ENCODE peak calls at places on chromosomes 1 and 21, in four cellular contexts. Q is body of pancreas, Z is AG04450, L is GM12864. X is an unnamed sample.
A peak's percentile ranks its signal among the peaks of the same experiment; 100 is the strongest.

GRCh38 chr1:231584117-231584516 is 42.5 kb upstream of the DISC1 start:
- DNase-seq in L (no peak), Q (peak; percentile 8), Z (no peak), X (peak; percentile 60)

GRCh38 chr1:226608699-226609505 is 60.3 kb downstream of the STUM start:
- DNase-seq in Z (peak; percentile 15), L (no peak), Q (peak; percentile 76), X (no peak)

GRCh38 chr1:208007319-208007937 is 96.5 kb upstream of the CD34 start:
- DNase-seq in Z (no peak), L (no peak), Q (no peak), X (no peak)

GRCh38 chr21:16072692-16073091 is 342.9 kb downstream of the USP25 start:
- DNase-seq in Z (peak; percentile 68), L (no peak), Q (no peak), X (peak; percentile 67)

GRCh38 chr1:202664083-202664482 is 46.2 kb downstream of the SYT2 start:
- DNase-seq in L (no peak), Z (no peak), Q (no peak), X (no peak)

GRCh38 chr21:36194024-36194423 is 37.4 kb downstream of the DOP1B start:
- DNase-seq in Z (no peak), L (no peak), Q (no peak), X (no peak)

GRCh38 chr1:178870944-178871343 is at the start of gene ANGPTL1:
- DNase-seq in L (no peak), Q (no peak), Z (peak; percentile 39), X (no peak)

GRCh38 chr1:171841050-171841910 is at the start of gene DNM3:
- DNase-seq in Z (peak; percentile 60), L (no peak), Q (peak; percentile 70), X (no peak)

GRCh38 chr1:61580417-61580816 is 144.5 kb downstream of the TM2D1 start:
- DNase-seq in L (no peak), Z (no peak), Q (no peak), X (no peak)

GRCh38 chr1:29569971-29570634 is 333.8 kb downstream of the PTPRU start:
- DNase-seq in Q (peak; percentile 8), Z (peak; percentile 94), L (no peak), X (peak; percentile 14)

GRCh38 chr1:160834945-160835565 is 27.6 kb downstream of the CD244 start:
- DNase-seq in Z (peak; percentile 2), Q (peak; percentile 36), L (no peak), X (no peak)

GRCh38 chr1:210915890-210916507 is 217.9 kb downstream of the KCNH1 start:
- DNase-seq in L (no peak), Q (peak; percentile 64), Z (no peak), X (no peak)

GRCh38 chr1:228163776-228164534 is 1.6 kb upstream of the IBA57 start:
- DNase-seq in Z (no peak), Q (no peak), L (no peak), X (no peak)

GRCh38 chr1:228164561-228165371 is 838 bp upstream of the IBA57 start:
- DNase-seq in Z (no peak), L (no peak), Q (peak; percentile 28), X (no peak)

GRCh38 chr1:228165372-228166169 is at the start of gene IBA57:
- DNase-seq in Z (peak; percentile 97), L (peak; percentile 95), Q (peak; percentile 100), X (peak; percentile 91)

GRCh38 chr1:228168563-228169270 is 3.1 kb downstream of the IBA57 start:
- DNase-seq in Q (no peak), L (no peak), Z (no peak), X (no peak)

DNA sequence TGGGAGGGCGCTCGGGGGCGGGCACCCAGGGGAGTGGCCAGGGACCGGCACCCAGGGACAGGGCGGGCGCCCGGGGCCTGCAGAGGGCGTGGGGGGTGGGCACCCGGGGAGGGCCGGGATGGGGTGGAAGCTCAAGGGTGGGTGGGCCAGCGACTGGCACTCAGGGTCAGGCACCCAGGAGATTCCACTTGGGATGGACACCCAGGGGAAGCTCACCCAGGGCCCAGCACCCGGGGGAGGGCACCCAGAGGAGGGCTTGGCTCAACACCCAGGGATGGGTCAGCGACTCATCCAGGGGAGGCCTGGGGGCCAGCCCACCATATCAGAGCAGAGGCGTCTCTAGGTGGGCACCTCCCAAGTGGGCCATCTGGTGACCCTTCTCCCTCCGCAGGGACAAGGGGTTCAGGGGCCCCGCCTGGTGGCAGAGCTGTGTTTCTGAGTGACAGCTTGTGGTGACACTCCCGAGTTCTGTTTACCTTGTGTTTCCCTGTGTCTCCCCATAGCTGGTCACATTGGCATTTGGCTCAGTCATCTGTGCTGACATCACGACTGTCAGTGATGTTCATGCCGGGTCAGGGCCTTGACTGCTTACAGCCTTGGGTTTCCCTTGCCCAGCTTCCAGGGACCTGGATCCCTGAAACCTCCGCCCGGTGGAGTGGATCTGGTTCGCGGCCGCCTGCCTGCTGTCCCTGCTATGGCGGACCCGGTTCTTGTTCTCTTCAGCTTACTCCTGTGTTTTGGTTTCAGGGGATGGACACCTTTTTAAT is 749 bp downstream of the IBA57 start:
- DNase-seq in L (peak; percentile 19), Q (peak; percentile 72), Z (no peak), X (no peak)
- TF ChIP-seq CTCF in L (peak; percentile 56), Q (peak; percentile 10), Z (peak; percentile 12), X (peak; percentile 44)

DNA sequence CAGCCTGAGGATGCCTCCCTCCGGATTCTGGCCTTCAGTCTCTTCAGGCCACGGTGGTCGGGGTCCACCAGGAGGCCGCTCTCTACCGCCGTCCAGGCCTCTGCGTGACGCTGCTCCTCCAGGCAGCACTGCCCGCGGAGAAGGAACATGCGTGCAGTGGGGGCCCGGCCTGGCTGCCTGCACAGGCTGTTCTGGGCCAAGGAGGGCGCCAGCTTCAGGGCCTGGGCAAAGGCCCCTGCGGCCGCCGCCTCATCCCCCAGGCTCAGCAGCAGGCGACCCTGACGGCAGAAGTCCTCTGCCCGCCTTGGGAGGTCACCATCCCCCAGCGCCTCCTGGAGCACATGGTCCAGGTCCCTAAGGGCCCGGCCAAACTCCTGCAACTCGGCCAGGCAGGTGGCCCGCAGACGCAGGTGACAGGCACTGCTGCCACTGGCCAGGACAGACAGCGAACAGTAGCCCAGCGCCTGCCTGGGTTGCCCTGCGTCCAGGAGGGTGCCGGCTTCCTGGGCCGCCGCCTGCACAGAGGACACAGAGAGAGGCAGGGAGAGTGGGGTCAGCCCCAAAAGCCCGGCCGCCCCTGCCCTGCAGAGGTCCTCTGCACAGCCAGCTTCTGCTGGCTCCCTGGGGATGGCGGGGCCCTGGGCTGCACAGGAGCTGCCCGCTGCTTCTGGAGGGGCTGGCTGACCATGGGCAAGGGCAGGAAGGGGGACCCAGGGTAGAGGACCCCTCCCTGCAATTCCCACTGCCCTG is 8.7 kb upstream of the MMEL1 start:
- DNase-seq in Q (no peak), L (no peak), Z (no peak), X (no peak)
- H3K4me3 ChIP-seq in Q (no peak overlapping the region), L (peak overlapping the region; percentile 89), Z (peak overlapping the region; percentile 81), X (peak overlapping the region; percentile 84)

GRCh38 chr1:194297100-194297499 is 1110.7 kb upstream of the B3GALT2 start:
- DNase-seq in L (no peak), Q (no peak), Z (no peak), X (no peak)

GRCh38 chr1:194297999-194298598 is 1111.7 kb upstream of the B3GALT2 start:
- DNase-seq in Q (no peak), L (no peak), Z (no peak), X (no peak)

GRCh38 chr1:194294006-194294405 is 1107.6 kb upstream of the B3GALT2 start:
- DNase-seq in Q (no peak), Z (no peak), L (no peak), X (no peak)

GRCh38 chr1:194296201-194296600 is 1109.8 kb upstream of the B3GALT2 start:
- DNase-seq in Z (no peak), L (no peak), Q (no peak), X (no peak)

GRCh38 chr1:194295690-194296089 is 1109.3 kb upstream of the B3GALT2 start:
- DNase-seq in L (peak; percentile 26), Q (peak; percentile 15), Z (no peak), X (no peak)
- TF ChIP-seq CTCF in L (peak; percentile 76), Q (peak; percentile 47), Z (peak; percentile 68), X (peak; percentile 43)

DNA sequence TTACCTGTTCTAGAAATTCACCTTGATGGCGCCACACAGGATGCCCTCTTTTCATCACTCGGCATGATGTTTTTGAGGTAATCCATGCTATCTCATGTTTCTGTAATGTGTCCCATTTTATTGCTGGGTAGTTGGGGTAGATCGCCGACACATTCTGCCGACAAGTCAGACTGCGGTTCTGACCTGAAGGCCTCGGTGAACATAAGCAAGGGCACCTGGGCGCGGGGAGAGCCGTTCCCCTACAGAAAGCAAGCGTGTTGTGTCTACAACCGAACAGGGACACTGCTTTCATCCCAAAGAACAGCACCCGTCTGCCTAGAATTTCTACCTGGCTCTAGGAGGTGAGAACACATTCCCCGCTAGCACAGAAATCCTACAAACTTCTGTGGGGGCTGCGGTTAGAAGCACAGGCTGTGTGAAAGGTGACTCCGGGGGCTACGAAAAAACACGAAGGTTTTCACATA is 149.2 kb downstream of the PPIAL4G start:
- DNase-seq in Q (no peak), Z (no peak), L (no peak), X (no peak)
- H3K4me3 ChIP-seq in Q (no peak overlapping the region), Z (peak overlapping the region; percentile 63), L (peak overlapping the region; percentile 53), X (peak overlapping the region; percentile 60)

GRCh38 chr1:244640917-244641316 is 12.0 kb upstream of the DESI2 start:
- DNase-seq in L (no peak), Z (no peak), Q (no peak), X (no peak)

GRCh38 chr1:244642988-244643387 is 9.9 kb upstream of the DESI2 start:
- DNase-seq in Z (no peak), Q (no peak), L (no peak), X (no peak)

GRCh38 chr1:244639561-244639960 is 13.4 kb upstream of the DESI2 start:
- DNase-seq in L (no peak), Q (no peak), Z (no peak), X (no peak)

GRCh38 chr1:244645414-244645813 is 7.5 kb upstream of the DESI2 start:
- DNase-seq in Z (no peak), L (no peak), Q (no peak), X (no peak)

GRCh38 chr1:244642526-244642925 is 10.4 kb upstream of the DESI2 start:
- DNase-seq in Q (no peak), L (no peak), Z (no peak), X (no peak)
- TF ChIP-seq CTCF in Q (no peak), L (no peak), Z (no peak), X (no peak)

DNA sequence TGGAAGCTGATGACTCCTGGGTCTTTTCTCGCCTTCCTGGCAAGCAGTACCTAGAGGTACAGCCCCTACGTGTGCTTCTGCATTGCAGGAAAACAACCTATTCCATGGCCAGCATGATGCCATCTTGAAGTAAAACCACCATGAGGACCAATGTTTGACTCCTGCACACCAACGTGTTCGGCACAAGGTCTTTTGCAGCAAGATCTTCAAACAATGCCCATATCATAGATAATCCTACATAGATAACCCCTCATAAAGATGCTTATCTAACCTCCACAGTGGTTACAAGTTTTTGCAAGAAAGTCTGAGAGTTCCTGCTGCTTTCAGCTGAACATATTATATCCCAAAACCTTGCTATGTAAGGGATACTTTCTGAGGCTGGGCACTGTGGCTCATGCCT is 141.1 kb upstream of the MAP1LC3C start:
- DNase-seq in L (no peak), Z (no peak), Q (no peak), X (no peak)
- H3K4me3 ChIP-seq in L (no peak overlapping the region), Z (no peak overlapping the region), Q (no peak overlapping the region), X (no peak overlapping the region)

DNA sequence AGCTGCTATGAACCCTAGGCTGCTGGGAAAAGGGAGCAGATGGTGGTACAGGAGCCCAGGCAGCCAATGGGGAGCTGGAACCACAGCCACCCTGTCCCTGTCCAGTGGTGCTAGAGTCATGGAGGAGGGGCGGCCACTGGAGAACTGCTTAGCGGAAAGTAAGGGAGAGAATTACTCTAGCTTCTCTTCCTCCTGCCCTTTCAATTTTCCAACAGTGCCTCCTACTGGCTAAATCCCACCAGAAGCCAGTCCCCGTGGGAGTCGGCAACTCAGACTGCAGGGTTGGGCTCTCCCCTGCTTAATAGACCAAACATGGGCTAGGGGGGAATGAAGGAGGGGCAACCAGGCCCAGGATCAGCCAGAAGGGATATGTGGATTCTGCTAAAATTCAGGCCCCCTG is 154.5 kb downstream of the ACTL8 start:
- DNase-seq in Z (no peak), L (no peak), Q (peak; percentile 21), X (no peak)
- TF ChIP-seq CTCF in Z (peak; percentile 40), L (peak; percentile 34), Q (no peak), X (peak; percentile 17)

X was measured in AG04449.